ENCODE peak calls at places on chromosomes 16 and 17, in five cellular contexts. J, N, P, A and B are unnamed samples.

GRCh38 chr17:74059471-74059870 is 144.0 kb upstream of the RPL38 start:
- DNase-seq in P (no peak), A (no peak), N (no peak), J (no peak), B (no peak)

GRCh38 chr17:76529643-76530488 is 7.6 kb downstream of the CYGB start:
- DNase-seq in J (peak), A (peak), P (no peak), N (no peak), B (peak)

GRCh38 chr17:66543526-66543925 is 241.1 kb downstream of the PRKCA start:
- DNase-seq in P (no peak), A (no peak), N (no peak), J (no peak), B (peak)

GRCh38 chr16:74580828-74581227 is 26.1 kb downstream of the GLG1 start:
- DNase-seq in N (no peak), A (no peak), J (no peak), P (no peak), B (no peak)

GRCh38 chr17:31587462-31587861 is 196.0 kb downstream of the RAB11FIP4 start:
- DNase-seq in A (no peak), J (no peak), P (no peak), N (no peak), B (no peak)

GRCh38 chr17:28749516-28750177 is 5.8 kb downstream of the TRAF4 start:
- DNase-seq in N (no peak), A (no peak), P (no peak), J (no peak), B (no peak)

GRCh38 chr17:67326440-67326839 is 39.9 kb downstream of the PSMD12 start:
- DNase-seq in P (no peak), N (no peak), A (no peak), J (no peak), B (no peak)

GRCh38 chr17:16407911-16408588 is 7.3 kb upstream of the TRPV2 start:
- DNase-seq in P (no peak), J (peak), A (peak), N (peak), B (peak)

GRCh38 chr17:5931611-5932010 is 138.6 kb upstream of the WSCD1 start:
- DNase-seq in A (no peak), P (no peak), N (no peak), J (no peak), B (no peak)

GRCh38 chr17:66353937-66354401 is 51.6 kb downstream of the PRKCA start:
- DNase-seq in J (no peak), N (no peak), P (no peak), A (peak), B (peak)

GRCh38 chr16:54284931-54285413 is 1.6 kb downstream of the IRX3 start:
- DNase-seq in J (no peak), N (no peak), A (no peak), P (no peak), B (no peak)

GRCh38 chr17:8079291-8080207 is 8.0 kb downstream of the ALOX12B start:
- DNase-seq in A (peak), J (peak), N (peak), P (no peak), B (no peak)

GRCh38 chr17:13420294-13421277 is 181.1 kb downstream of the HS3ST3A1 start:
- DNase-seq in A (peak), J (no peak), N (no peak), P (peak), B (peak)

GRCh38 chr16:1453316-1453715 is 9.0 kb upstream of the CCDC154 start:
- DNase-seq in J (no peak), N (no peak), P (no peak), A (no peak), B (no peak)

GRCh38 chr17:3960764-3961163 is 3.5 kb downstream of the ATP2A3 start:
- DNase-seq in A (peak), P (no peak), N (no peak), J (no peak), B (peak)

GRCh38 chr17:302300-302698 is 50.3 kb downstream of the RPH3AL start:
- DNase-seq in A (no peak), N (no peak), P (peak), J (no peak), B (no peak)

GRCh38 chr17:50290074-50290702 is 15.9 kb downstream of the TMEM92 start:
- DNase-seq in A (peak), P (peak), J (no peak), N (no peak), B (peak)

GRCh38 chr17:72383053-72383847 is 262.4 kb downstream of the SOX9 start:
- DNase-seq in A (no peak), P (no peak), N (no peak), J (no peak), B (no peak)

GRCh38 chr16:26930776-26931175 is 136.0 kb upstream of the C16orf82 start:
- DNase-seq in P (no peak), N (no peak), A (no peak), J (no peak), B (no peak)
- H3K4me2 ChIP-seq in P (no peak), N (no peak), A (no peak), J (no peak), B (no peak)

DNA sequence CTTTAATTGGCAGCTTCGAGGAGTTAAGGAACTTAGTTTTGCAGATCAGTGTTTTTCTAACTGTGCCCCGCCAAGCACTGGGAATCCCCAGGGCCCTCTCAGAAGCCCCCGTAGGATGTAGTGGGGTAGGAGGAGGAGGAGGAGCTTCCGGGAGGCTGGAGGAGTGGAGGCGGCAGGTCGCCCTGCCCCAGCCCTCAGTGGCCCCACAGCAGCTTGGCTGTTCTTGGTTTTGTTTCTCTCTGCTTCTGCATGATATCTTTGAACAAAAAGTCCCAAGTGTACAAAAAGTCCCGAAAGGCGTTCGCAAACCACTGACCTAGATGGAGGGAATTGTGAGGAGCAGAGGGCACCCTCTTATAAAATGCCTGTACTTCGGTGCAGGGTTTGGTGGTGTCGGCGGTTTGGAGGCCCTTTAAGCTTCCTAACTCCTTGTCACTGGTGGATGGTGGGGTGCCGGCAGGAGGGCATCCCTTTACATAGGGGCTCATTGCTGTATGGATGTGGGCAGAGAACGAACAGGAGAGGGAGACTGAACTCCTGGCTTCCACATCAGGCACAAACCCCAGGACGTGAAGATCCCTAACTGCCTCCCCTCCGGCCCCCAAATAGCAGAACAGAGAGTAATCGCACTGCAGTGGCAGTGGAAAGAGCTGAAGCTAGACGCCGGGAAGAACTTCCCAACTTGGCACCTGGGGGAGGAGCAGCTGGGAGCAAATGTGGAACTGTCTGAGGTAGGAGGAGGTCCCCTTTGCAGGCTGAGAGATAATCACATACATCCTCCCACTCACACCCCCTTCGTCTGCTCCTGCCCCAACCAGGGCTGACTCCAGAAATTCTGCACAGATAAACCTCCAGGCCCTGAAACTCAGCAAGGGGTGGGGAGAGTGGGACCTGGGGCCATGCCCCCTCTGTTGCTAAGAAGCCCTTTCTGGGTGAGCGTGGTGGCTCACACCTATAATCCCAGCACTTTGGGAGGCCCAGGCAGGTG is 20.1 kb downstream of the EPOP start:
- DNase-seq in P (no peak), N (no peak), A (no peak), J (no peak), B (no peak)
- H2AFZ ChIP-seq in P (no peak), N (peak), A (no peak), J (peak), B (no peak)

GRCh38 chr16:12087901-12088364 is 111.4 kb downstream of the SNX29 start:
- DNase-seq in P (no peak), N (no peak), A (no peak), J (peak), B (no peak)
- H3K4me2 ChIP-seq in P (no peak), N (no peak), A (no peak), J (no peak), B (no peak)

GRCh38 chr16:5738586-5738985 is 641.0 kb upstream of the EEF2KMT start:
- DNase-seq in A (no peak), N (no peak), P (no peak), J (no peak), B (no peak)
- H2AFZ ChIP-seq in A (no peak), N (no peak), P (no peak), J (no peak), B (no peak)

GRCh38 chr16:68643847-68644246 is 1.3 kb upstream of the CDH3 start:
- DNase-seq in A (no peak), N (no peak), P (no peak), J (no peak), B (no peak)
- H3K4me2 ChIP-seq in A (no peak), N (no peak), P (peak), J (no peak), B (no peak)

DNA sequence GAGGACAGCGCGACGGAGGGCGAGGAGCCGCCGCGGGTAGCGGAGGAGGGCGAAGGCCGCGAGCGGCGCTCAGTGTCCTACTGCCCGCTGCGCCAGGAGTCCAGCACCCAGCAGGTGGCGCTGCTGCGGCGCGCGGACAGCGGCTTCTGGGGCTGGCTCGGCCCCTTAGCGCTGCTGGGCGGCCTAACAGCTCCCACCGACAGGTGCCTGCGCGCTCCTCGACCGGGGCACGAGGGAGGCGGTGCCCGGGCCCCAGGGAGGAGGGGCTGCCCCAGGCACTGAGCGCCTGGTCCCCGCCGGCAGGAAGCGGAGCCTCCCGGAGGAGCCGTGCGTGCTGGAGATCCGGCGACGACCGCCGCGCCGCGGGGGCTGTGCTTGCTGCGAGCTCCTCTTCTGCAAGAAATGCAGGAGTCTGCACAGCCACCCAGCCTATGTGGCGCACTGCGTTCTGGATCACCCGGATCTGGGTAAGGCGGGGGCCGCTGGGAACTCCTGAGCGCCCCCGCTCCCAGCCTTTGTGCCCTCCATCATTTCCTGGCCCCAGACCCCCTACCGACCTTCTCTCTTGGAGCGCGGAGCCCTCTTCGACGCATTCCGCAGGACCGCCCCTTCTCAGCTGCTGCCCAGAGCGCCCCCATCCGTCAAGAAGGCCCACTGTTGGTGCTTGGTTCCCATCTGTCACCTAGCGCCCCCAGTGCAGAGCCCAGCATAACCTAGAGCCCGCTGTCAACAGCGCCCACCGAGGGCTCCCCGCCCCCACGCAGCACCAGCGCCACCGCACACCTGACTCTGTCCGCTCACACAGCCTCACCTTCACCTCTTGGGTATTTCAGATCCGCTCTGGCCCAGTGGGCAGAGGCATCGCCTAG is 3.7 kb downstream of the C17orf50 start:
- DNase-seq in J (peak), A (peak), N (peak), P (peak), B (peak)
- H2AFZ ChIP-seq in J (peak), A (peak), N (peak), P (peak), B (peak)

GRCh38 chr16:81633680-81634379 is 145.3 kb upstream of the PLCG2 start:
- DNase-seq in P (no peak), J (no peak), A (no peak), N (peak), B (no peak)

GRCh38 chr16:81636298-81636960 is 142.7 kb upstream of the PLCG2 start:
- DNase-seq in J (no peak), A (no peak), P (peak), N (no peak), B (no peak)

GRCh38 chr16:81637336-81638235 is 141.5 kb upstream of the PLCG2 start:
- DNase-seq in N (no peak), P (no peak), J (no peak), A (no peak), B (no peak)

GRCh38 chr16:81634380-81635121 is 144.5 kb upstream of the PLCG2 start:
- DNase-seq in J (no peak), P (no peak), N (no peak), A (peak), B (peak)

DNA sequence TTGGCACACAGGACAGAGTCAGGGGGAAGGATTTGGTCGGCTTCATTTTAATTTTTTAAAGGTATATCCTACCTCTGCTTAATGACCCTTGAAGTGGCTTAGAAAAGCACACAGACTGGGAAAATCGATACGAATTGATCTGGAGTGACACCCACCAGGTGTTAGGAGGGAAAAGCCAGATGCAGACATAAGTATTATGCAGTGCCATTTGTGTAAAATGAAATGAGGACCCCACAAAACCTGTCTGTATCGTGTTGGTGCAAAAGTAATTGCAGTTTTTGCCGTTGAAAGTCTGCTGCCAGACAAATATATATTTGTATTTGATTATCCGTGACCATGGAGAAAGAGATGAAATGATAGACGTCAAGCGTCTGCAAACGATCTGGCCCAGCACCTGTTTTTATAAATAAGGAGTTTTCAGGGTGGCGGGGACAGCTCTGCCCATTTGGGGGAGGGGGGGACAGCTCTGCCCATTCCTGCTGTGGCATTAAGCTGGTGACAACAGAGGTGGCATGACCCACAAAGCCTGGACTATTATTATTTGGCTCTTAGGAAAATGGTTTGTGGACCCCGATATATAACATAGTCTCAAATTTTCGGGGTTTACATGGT is 143.6 kb upstream of the PLCG2 start:
- DNase-seq in N (no peak), A (no peak), J (no peak), P (no peak), B (no peak)
- H3K4me2 ChIP-seq in N (no peak), A (no peak), J (no peak), P (no peak), B (no peak)

GRCh38 chr17:42049834-42050359 is 504 bp downstream of the C17orf113 start:
- DNase-seq in J (no peak), N (no peak), P (no peak), A (no peak), B (no peak)

GRCh38 chr17:42050360-42051012 is at the start of gene C17orf113:
- DNase-seq in A (no peak), J (no peak), N (peak), P (peak), B (no peak)

GRCh38 chr17:42052478-42052877 is 2.1 kb upstream of the C17orf113 start:
- DNase-seq in A (no peak), J (no peak), P (no peak), N (no peak), B (no peak)

GRCh38 chr17:42051645-42052044 is 1.2 kb upstream of the C17orf113 start:
- DNase-seq in J (no peak), P (no peak), N (no peak), A (no peak), B (no peak)

DNA sequence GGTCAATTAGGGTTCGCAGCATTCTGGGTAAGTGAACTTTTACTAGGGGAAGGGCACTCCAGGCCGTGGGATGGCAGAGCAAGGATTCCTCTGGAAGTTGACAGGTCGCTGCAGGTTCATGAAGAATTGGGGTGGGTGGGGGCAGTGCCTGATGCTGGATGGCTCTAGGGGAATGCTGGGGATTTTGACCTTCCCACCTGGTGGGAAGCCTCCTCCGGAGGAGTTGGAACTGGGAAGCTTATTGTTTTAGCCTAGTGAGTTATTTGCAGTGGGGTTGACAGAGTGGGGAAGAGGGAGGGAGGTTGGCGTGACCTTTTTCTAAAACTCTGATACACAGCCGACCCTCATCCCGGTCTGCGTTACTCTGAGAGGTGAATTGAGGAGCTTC is 606 bp upstream of the C17orf113 start:
- DNase-seq in A (no peak), P (no peak), J (no peak), N (no peak), B (no peak)
- H2AFZ ChIP-seq in A (peak), P (peak), J (no peak), N (no peak), B (peak)

DNA sequence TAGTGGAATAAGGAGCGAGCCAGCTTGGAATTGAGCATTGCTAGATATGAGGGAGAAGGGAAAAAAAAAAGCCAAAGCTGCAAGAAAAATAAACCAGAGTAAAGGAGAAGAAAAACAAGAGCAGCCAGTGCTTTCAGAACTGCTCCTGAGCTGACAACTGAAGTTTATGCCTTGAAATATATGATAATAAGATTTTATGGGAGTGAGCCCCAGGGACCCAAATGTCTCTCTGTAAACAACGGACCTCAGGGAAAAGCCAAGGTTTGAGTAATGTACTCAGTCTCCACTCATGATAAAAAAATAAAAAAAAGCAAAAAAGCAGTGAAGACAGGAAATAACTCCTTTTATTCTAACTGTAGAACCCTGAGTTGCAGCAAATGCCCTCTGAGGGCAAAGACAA is 132.6 kb downstream of the SNX11 start:
- DNase-seq in N (no peak), A (no peak), P (no peak), J (no peak), B (no peak)
- H3K4me2 ChIP-seq in N (no peak), A (no peak), P (peak), J (no peak), B (peak)